ENCODE peak calls at places on chromosomes 5 and 9, in five cellular contexts. D is WTC11, R is GM12878, Q is HepG2, K is K562. X is an unnamed sample.

GRCh38 chr5:150448960-150449490 is 514 bp downstream of the RPS14 start:
- DNase-seq in D (no peak), R (no peak), Q (no peak), K (no peak), X (no peak)

GRCh38 chr9:128322342-128323191 is at the start of the genes COQ4 and TRUB2:
- DNase-seq in D (peak), R (peak), Q (peak), K (peak), X (peak)

GRCh38 chr5:148653271-148653839 is 972 bp downstream of the HTR4 start:
- DNase-seq in D (no peak), R (no peak), Q (no peak), K (no peak), X (no peak)

GRCh38 chr5:71932649-71933338 is 174.5 kb upstream of the MAP1B start:
- DNase-seq in D (peak), R (no peak), Q (peak), K (peak), X (peak)

GRCh38 chr5:176658817-176659216 is 11.5 kb downstream of the TSPAN17 start:
- DNase-seq in D (no peak), R (no peak), Q (no peak), K (no peak), X (no peak)

GRCh38 chr5:170551076-170551475 is 47.3 kb downstream of the KCNIP1 start:
- DNase-seq in D (no peak), R (no peak), Q (no peak), K (no peak), X (no peak)

GRCh38 chr9:101509572-101509971 is 24.1 kb upstream of the RNF20 start:
- DNase-seq in D (no peak), R (no peak), Q (no peak), K (no peak), X (no peak)

GRCh38 chr5:32487008-32487407 is 42.5 kb upstream of the ZFR start:
- DNase-seq in D (no peak), R (no peak), Q (no peak), K (no peak), X (no peak)

GRCh38 chr5:78467744-78468357 is 107.4 kb downstream of the SCAMP1 start:
- DNase-seq in D (no peak), R (peak), Q (peak), K (peak), X (no peak)

GRCh38 chr5:135013947-135014570 is 20.0 kb downstream of the PITX1 start:
- DNase-seq in D (no peak), R (no peak), Q (peak), K (no peak), X (peak)

GRCh38 chr9:105632807-105633206 is 29.4 kb upstream of the TAL2 start:
- DNase-seq in D (no peak), R (no peak), Q (no peak), K (no peak), X (no peak)
- TF ChIP-seq CREB1 in D (no peak), R (no peak), Q (no peak), K (no peak), X (no peak)

DNA sequence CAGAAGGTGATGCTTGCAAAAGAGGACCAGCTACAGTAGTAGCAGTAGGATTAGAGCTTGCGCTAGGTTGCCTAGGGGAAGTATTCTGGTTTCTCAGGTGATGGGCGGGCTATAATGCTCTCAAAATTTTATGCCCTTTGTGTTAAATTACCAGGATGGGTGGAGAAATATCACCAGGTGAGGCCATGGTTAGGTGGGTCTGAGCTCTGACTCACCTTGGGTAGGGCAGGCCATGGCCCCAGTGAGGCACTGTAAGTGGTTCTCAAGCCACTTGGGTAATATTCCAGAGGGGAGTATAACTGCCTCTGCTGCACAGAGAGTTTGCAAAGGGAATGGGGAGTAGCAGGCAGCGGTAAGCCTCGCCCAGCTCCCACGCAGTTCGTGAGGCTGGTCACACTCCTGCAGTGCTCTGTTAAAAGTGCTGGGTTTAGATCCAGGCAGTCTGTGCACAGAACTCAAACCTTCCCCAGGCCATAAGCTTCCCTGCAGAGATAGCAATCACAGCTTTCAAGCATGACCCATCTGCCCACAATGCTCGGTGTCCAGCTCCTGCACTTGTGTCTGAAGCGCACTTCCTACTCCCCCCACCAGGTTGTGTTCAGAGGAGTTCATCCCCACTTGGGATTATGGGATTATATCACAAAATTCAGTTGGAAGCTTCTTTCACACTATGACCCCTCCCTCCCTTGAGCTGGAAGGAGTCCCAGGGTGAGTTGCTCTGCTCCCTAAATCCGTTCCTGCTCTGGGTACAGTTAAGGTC is 575.0 kb downstream of the CHSY3 start:
- DNase-seq in D (no peak), R (no peak), Q (no peak), K (no peak), X (no peak)
- TF ChIP-seq SP1 in D (no peak), R (no peak), Q (no peak), K (no peak), X (no peak)

GRCh38 chr9:78118742-78119473 is 87.3 kb upstream of the GNAQ start:
- DNase-seq in D (no peak), R (peak), Q (no peak), K (no peak), X (no peak)
- TF ChIP-seq CREB1 in D (no peak), R (peak), Q (no peak), K (no peak), X (no peak)

GRCh38 chr5:143065185-143065584 is 295.0 kb downstream of the ARHGAP26 start:
- DNase-seq in D (no peak), R (no peak), Q (no peak), K (no peak), X (no peak)
- TF ChIP-seq SP1 in D (no peak), R (no peak), Q (no peak), K (no peak), X (no peak)

DNA sequence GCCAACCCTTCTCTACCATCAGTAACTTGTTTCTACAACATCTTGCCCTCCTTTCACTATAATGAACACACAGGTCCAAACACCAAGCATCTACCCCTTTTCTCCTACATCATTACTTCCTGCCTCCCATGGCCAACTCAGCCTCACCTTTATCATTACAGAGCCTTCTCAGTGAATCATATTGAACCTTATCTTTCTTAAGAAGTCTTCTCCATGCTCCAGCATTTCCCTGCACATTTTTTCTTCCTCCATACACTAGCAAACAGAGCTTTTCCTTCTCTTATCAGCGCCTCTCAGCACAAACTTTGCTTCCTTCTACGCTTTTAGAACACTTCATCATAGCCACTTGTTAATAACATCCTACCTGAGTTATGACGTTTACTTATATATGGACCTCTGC is 148.2 kb downstream of the ARL15 start:
- DNase-seq in D (no peak), R (no peak), Q (no peak), K (no peak), X (no peak)
- TF ChIP-seq CREB1 in D (no peak), R (no peak), Q (no peak), K (no peak), X (no peak)

X was measured in H1.